ENCODE peak calls at places on chromosomes 11 and 22, in seven cellular contexts. L, S, X, H, D, M and K are unnamed samples.

GRCh38 chr11:101014600-101015242 is 114.9 kb downstream of the PGR start:
- DNase-seq in D (no peak), H (no peak), S (no peak), X (no peak), M (no peak), L (no peak), K (no peak)

GRCh38 chr11:33227578-33228261 is 29.5 kb upstream of the HIPK3 start:
- DNase-seq in X (peak), S (no peak), D (no peak), M (no peak), H (peak), L (no peak), K (no peak)

GRCh38 chr22:50691521-50691920 is 18.9 kb downstream of the SHANK3 start:
- DNase-seq in X (peak), D (no peak), L (no peak), H (no peak), M (peak), S (no peak), K (no peak)

GRCh38 chr11:84214557-84214956 is 928.4 kb upstream of the CCDC90B start:
- DNase-seq in S (no peak), D (no peak), M (no peak), L (no peak), H (no peak), X (no peak), K (no peak)

GRCh38 chr11:58301576-58301975 is 33.5 kb upstream of the OR10W1 start:
- DNase-seq in H (peak), L (no peak), M (no peak), X (peak), S (no peak), D (no peak), K (no peak)

GRCh38 chr11:68312117-68312779 is at the start of gene LRP5:
- DNase-seq in H (no peak), M (no peak), X (no peak), D (no peak), L (no peak), S (no peak), K (peak)

GRCh38 chr11:33829430-33830141 is 55.3 kb upstream of the FBXO3 start:
- DNase-seq in L (no peak), D (no peak), H (peak), X (peak), S (peak), M (peak), K (peak)

GRCh38 chr11:61826930-61827572 is 1.0 kb upstream of the FADS2 start:
- DNase-seq in L (no peak), X (no peak), M (no peak), S (no peak), D (no peak), H (no peak), K (no peak)

GRCh38 chr11:73266644-73267015 is 5.5 kb upstream of the P2RY6 start:
- DNase-seq in D (no peak), S (no peak), H (no peak), M (no peak), X (no peak), L (no peak), K (no peak)

DNA sequence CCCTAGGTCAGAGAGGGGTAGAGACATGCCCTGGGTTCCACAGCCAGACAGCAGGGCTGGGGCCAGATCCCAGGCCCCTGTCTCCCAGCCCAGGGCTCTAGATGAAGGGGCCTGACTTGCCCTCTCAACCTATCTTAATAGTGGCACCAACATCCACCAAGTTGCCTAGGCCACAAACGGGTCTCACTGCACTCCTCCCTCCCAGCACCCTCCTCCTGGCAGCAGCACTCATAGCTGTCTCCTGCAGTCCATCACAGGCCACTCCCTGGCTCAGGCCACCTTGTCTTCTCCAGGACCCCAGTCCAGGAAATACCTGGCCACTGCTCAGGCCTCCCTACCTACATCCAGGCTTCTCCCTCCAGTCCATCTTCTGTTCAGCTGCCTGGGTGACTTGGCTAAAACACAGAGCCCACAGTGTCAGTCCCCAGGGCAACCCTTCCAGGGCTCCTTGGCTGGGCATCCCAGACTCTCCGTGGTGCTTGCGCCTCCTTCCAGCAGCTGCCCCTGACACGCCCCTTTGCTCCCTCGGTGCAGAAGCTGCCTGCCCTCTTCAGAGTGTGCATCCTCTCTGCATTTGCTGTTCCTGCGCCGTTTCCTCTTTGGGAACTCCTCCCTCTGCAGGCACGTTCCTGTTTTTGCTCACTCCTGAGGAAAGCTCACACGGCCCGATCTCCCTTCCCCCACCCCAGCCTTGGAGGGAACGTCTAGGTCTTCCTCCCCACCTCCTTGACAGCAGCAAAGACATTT is 40.5 kb downstream of the LRRC32 start:
- DNase-seq in D (no peak), H (no peak), S (peak), X (peak), L (peak), M (no peak), K (no peak)
- TF ChIP-seq CTCF in D (no peak), H (peak), S (no peak), X (no peak), L (no peak), M (no peak), K (no peak)

GRCh38 chr22:30178180-30179126 is 68.1 kb downstream of the LIF start:
- DNase-seq in H (no peak), X (no peak), M (no peak), D (no peak), L (no peak), S (no peak), K (no peak)
- TF ChIP-seq CTCF in H (peak), X (no peak), M (no peak), D (no peak), L (no peak), S (no peak), K (peak)

GRCh38 chr11:15497366-15497765 is 382.6 kb downstream of the INSC start:
- DNase-seq in X (no peak), S (no peak), M (no peak), H (no peak), L (peak), D (no peak), K (no peak)

GRCh38 chr11:15493921-15494630 is 379.4 kb downstream of the INSC start:
- DNase-seq in X (peak), D (no peak), L (no peak), S (no peak), H (no peak), M (no peak), K (no peak)

GRCh38 chr11:15490535-15490934 is 375.8 kb downstream of the INSC start:
- DNase-seq in D (no peak), H (no peak), M (no peak), X (no peak), S (no peak), L (no peak), K (no peak)

GRCh38 chr11:15489281-15489680 is 374.6 kb downstream of the INSC start:
- DNase-seq in X (no peak), H (no peak), L (no peak), S (no peak), D (no peak), M (no peak), K (no peak)

DNA sequence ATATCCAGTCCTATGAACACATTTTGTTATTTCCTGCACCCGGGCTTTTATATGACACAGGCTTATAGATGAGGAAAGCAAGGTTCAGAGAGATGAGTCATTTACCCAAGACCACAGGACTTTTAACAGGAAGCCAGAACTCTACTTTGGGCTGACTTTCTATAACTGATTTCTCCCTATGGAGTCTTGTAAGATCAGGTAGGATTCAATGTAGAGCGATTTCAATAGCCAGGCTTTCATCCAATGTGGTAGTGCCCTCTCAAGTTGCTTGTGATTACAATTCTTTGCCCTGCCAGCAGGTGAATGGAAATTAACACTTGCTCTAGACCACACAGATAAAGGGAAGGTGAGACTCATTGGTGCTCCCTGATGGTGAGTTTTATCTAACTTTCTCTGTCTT is 378.3 kb downstream of the INSC start:
- DNase-seq in X (peak), H (no peak), M (no peak), D (no peak), L (no peak), S (no peak), K (no peak)
- TF ChIP-seq CTCF in X (no peak), H (no peak), M (no peak), D (no peak), L (no peak), S (no peak), K (no peak)

GRCh38 chr22:38125731-38126344 is 15.4 kb upstream of the BAIAP2L2 start:
- DNase-seq in L (peak), M (no peak), D (no peak), X (no peak), H (no peak), S (no peak), K (no peak)
- TF ChIP-seq CTCF in L (no peak), M (no peak), D (no peak), X (no peak), H (no peak), S (no peak), K (no peak)